ENCODE peak calls at places on chromosomes 16 and 17, in seven cellular contexts. C is naive thymus-derived CD4-positive, alpha-beta T cell; U is amniotic epithelial cell; E is NCI-H460; F is stimulated activated CD8-positive, alpha-beta memory T cell treated with anti-CD3 and anti-CD28 coated beads, Interleukin-2, amount 100 ng/mL, for 48 hours; A is H54; J is stimulated activated effector memory CD8-positive, alpha-beta T cell treated with anti-CD3 and anti-CD28 coated beads, Interleukin-12 subunit alpha, Interleukin-12 subunit beta, amount 100 ng/mL, for 72 hours. Z is an unnamed sample.

GRCh38 chr17:4708436-4708835 is 2.0 kb upstream of the ARRB2 start:
- DNase-seq in E (no peak), U (no peak), F (peak; percentile 54), A (no peak), J (peak; percentile 80), C (peak; percentile 72), Z (peak; percentile 63)

GRCh38 chr17:43905985-43906852 is 1.1 kb downstream of the MPP2 start:
- DNase-seq in U (peak; percentile 71), C (peak; percentile 36), A (peak; percentile 47), E (no peak), F (peak; percentile 24), J (no peak), Z (peak; percentile 36)

GRCh38 chr16:81601601-81602251 is 157.1 kb downstream of the CMIP start:
- DNase-seq in J (no peak), U (no peak), A (no peak), C (no peak), F (no peak), E (no peak), Z (no peak)

GRCh38 chr17:41329279-41329925 is 13.9 kb upstream of the KRTAP17-1 start:
- DNase-seq in J (no peak), A (peak; percentile 62), E (peak; percentile 40), C (no peak), U (peak; percentile 43), F (no peak), Z (no peak)

GRCh38 chr16:87461466-87461975 is 31.3 kb downstream of the ZCCHC14 start:
- DNase-seq in A (peak; percentile 79), C (no peak), U (peak; percentile 65), J (no peak), E (peak; percentile 69), F (no peak), Z (no peak)

GRCh38 chr17:50519141-50519834 is 11.0 kb downstream of the MYCBPAP start:
- DNase-seq in U (peak; percentile 24), C (no peak), J (no peak), F (no peak), A (no peak), E (no peak), Z (no peak)

GRCh38 chr17:54836723-54837462 is 63.8 kb upstream of the TOM1L1 start:
- DNase-seq in C (no peak), A (no peak), J (no peak), F (no peak), U (no peak), E (no peak), Z (no peak)

GRCh38 chr17:38872671-38873385 is 3.0 kb downstream of the LASP1 start:
- DNase-seq in U (no peak), C (no peak), A (no peak), J (no peak), F (no peak), E (no peak), Z (no peak)

GRCh38 chr17:19867654-19868395 is at the start of gene ULK2:
- DNase-seq in U (peak; percentile 77), F (peak; percentile 23), E (peak; percentile 43), J (peak; percentile 73), C (peak; percentile 42), A (peak; percentile 36), Z (peak; percentile 36)

GRCh38 chr17:70520447-70520846 is 351.1 kb downstream of the KCNJ2 start:
- DNase-seq in C (no peak), E (no peak), U (no peak), A (no peak), F (no peak), J (no peak), Z (no peak)

GRCh38 chr16:69112285-69113129 is 7.1 kb downstream of the HAS3 start:
- DNase-seq in U (peak; percentile 33), F (peak; percentile 54), A (peak; percentile 77), J (peak; percentile 79), C (no peak), E (peak; percentile 38), Z (no peak)

GRCh38 chr17:40556198-40556661 is 9.0 kb downstream of the CCR7 start:
- DNase-seq in A (no peak), U (no peak), J (no peak), F (no peak), C (no peak), E (no peak), Z (no peak)

GRCh38 chr17:75573540-75573957 is 14.1 kb upstream of the MYO15B start:
- DNase-seq in C (no peak), E (no peak), A (no peak), U (no peak), F (no peak), J (no peak), Z (no peak)